ENCODE peak calls at places on chromosomes 6 and 20, in eight cellular contexts. One of them, this sample, is unnamed. For H3K79me2 and H3K36me3, the result is how much of the 10 kb centered on the place peaks cover.

GRCh38 chr20:8291873-8292272 is 159.8 kb downstream of the PLCB1 start:
- DNase-seq in neural progenitor cell: no peak
- DNase-seq in PC-3: no peak
- DNase-seq in mesendoderm: no peak
- DNase-seq in OCI-LY7: no peak
- DNase-seq in GM12878: no peak
- DNase-seq in PC-9: no peak
- DNase-seq in GM23248: peak
- DNase-seq in this sample: no peak

GRCh38 chr20:63893999-63894357 is 948 bp upstream of the DNAJC5 start:
- DNase-seq in GM23248: peak
- DNase-seq in OCI-LY7: no peak
- DNase-seq in PC-3: peak
- DNase-seq in GM12878: no peak
- DNase-seq in neural progenitor cell: peak
- DNase-seq in PC-9: no peak
- DNase-seq in mesendoderm: no peak
- DNase-seq in this sample: no peak

GRCh38 chr6:108106694-108107093 is 32.2 kb upstream of the OSTM1 start:
- DNase-seq in OCI-LY7: no peak
- DNase-seq in PC-3: no peak
- DNase-seq in PC-9: no peak
- DNase-seq in GM12878: no peak
- DNase-seq in mesendoderm: no peak
- DNase-seq in GM23248: no peak
- DNase-seq in neural progenitor cell: no peak
- DNase-seq in this sample: no peak

GRCh38 chr6:167826230-167827061 is at the start of gene AFDN:
- DNase-seq in OCI-LY7: peak
- DNase-seq in mesendoderm: peak
- DNase-seq in PC-3: peak
- DNase-seq in PC-9: no peak
- DNase-seq in GM12878: no peak
- DNase-seq in GM23248: peak
- DNase-seq in neural progenitor cell: peak
- DNase-seq in this sample: no peak

GRCh38 chr6:7543761-7544424 is 2.4 kb downstream of the DSP start:
- DNase-seq in GM12878: no peak
- DNase-seq in OCI-LY7: no peak
- DNase-seq in neural progenitor cell: peak
- DNase-seq in PC-9: no peak
- DNase-seq in GM23248: no peak
- DNase-seq in mesendoderm: peak
- DNase-seq in PC-3: peak
- DNase-seq in this sample: no peak

GRCh38 chr6:70413829-70414494 is 654 bp downstream of the FAM135A start:
- DNase-seq in PC-9: no peak
- DNase-seq in neural progenitor cell: peak
- DNase-seq in mesendoderm: peak
- DNase-seq in GM12878: no peak
- DNase-seq in GM23248: peak
- DNase-seq in OCI-LY7: peak
- DNase-seq in PC-3: peak
- DNase-seq in this sample: peak

GRCh38 chr6:2875840-2876207 is 27.3 kb downstream of the SERPINB9 start:
- DNase-seq in GM12878: no peak
- DNase-seq in neural progenitor cell: peak
- DNase-seq in PC-3: no peak
- DNase-seq in mesendoderm: peak
- DNase-seq in GM23248: peak
- DNase-seq in PC-9: no peak
- DNase-seq in OCI-LY7: peak
- DNase-seq in this sample: no peak

GRCh38 chr6:11161031-11161966 is 49.8 kb upstream of the ERVFRD-1 start:
- DNase-seq in GM12878: no peak
- DNase-seq in PC-9: no peak
- DNase-seq in neural progenitor cell: no peak
- DNase-seq in PC-3: peak
- DNase-seq in mesendoderm: no peak
- DNase-seq in OCI-LY7: no peak
- DNase-seq in GM23248: peak
- DNase-seq in this sample: no peak

GRCh38 chr6:129342243-129342642 is 367.7 kb downstream of the ARHGAP18 start:
- DNase-seq in OCI-LY7: no peak
- DNase-seq in mesendoderm: no peak
- DNase-seq in PC-3: no peak
- DNase-seq in GM23248: peak
- DNase-seq in PC-9: no peak
- DNase-seq in GM12878: no peak
- DNase-seq in neural progenitor cell: no peak
- DNase-seq in this sample: no peak

GRCh38 chr6:46706464-46706863 is 18.8 kb downstream of the TDRD6 start:
- DNase-seq in OCI-LY7: no peak
- DNase-seq in GM12878: no peak
- DNase-seq in GM23248: no peak
- DNase-seq in PC-9: no peak
- DNase-seq in neural progenitor cell: no peak
- DNase-seq in PC-3: no peak
- DNase-seq in mesendoderm: no peak
- DNase-seq in this sample: no peak

GRCh38 chr6:30883743-30884520 is at the start of gene DDR1:
- DNase-seq in OCI-LY7: peak
- DNase-seq in mesendoderm: peak
- DNase-seq in neural progenitor cell: peak
- DNase-seq in PC-3: peak
- DNase-seq in GM23248: peak
- DNase-seq in GM12878: no peak
- DNase-seq in PC-9: peak
- DNase-seq in this sample: peak

GRCh38 chr6:5995705-5996686 is 10.7 kb downstream of the NRN1 start:
- DNase-seq in GM23248: peak
- DNase-seq in PC-9: no peak
- DNase-seq in GM12878: no peak
- DNase-seq in OCI-LY7: no peak
- DNase-seq in neural progenitor cell: peak
- DNase-seq in PC-3: no peak
- DNase-seq in mesendoderm: peak
- DNase-seq in this sample: peak

GRCh38 chr6:53672232-53672631 is 6.7 kb upstream of the KLHL31 start:
- DNase-seq in mesendoderm: no peak
- DNase-seq in GM23248: no peak
- DNase-seq in OCI-LY7: no peak
- DNase-seq in PC-3: no peak
- DNase-seq in PC-9: no peak
- DNase-seq in neural progenitor cell: no peak
- DNase-seq in GM12878: no peak
- DNase-seq in this sample: no peak

GRCh38 chr20:59785118-59785959 is 148.1 kb downstream of the SYCP2 start:
- DNase-seq in OCI-LY7: no peak
- DNase-seq in PC-9: no peak
- DNase-seq in neural progenitor cell: no peak
- DNase-seq in GM12878: no peak
- DNase-seq in mesendoderm: no peak
- DNase-seq in PC-3: no peak
- DNase-seq in GM23248: no peak
- DNase-seq in this sample: no peak

GRCh38 chr6:40162074-40162473 is 227.8 kb upstream of the MOCS1 start:
- DNase-seq in GM23248: no peak
- DNase-seq in PC-9: no peak
- DNase-seq in GM12878: no peak
- DNase-seq in PC-3: no peak
- DNase-seq in mesendoderm: no peak
- DNase-seq in neural progenitor cell: no peak
- DNase-seq in OCI-LY7: no peak
- DNase-seq in this sample: no peak
- H3K79me2 ChIP-seq in GM23248: under half
- H3K79me2 ChIP-seq in PC-9: under half
- H3K79me2 ChIP-seq in GM12878: under half
- H3K79me2 ChIP-seq in PC-3: under half
- H3K79me2 ChIP-seq in mesendoderm: under half
- H3K79me2 ChIP-seq in neural progenitor cell: under half
- H3K79me2 ChIP-seq in OCI-LY7: under half
- H3K79me2 ChIP-seq in this sample: under half

DNA sequence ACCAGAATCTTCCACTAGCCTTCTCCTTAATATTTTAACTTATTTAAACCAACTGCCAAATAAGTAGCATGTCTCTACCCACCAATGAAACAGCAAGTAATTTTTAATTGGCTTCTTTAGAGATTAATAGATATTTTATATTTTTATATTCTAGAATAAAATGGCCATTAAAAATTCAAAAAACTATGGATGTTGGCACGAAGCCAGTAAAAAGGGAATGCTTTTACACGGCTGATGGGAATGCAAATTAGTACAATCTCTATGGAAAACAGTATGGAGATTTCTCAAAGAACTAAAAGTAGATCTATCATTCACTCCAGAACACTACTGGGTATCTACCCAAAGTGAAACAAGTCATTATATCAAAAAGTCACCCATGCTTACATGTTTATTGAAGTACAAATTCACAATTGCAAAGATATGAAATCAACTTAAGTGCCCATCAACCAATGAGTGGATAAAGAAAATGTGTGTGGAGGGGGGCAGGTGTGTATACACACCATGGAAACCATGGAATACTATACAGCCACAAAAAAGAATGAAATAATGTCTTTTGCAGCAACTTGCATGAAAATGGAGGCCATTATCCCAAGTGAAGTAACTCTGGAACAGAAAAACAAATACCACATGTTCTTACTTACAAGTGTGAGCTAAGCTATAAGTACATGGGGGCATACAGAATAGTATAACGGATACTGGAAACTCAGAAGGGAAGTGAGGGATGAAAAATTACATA is 15.1 kb downstream of the SHPRH start:
- DNase-seq in GM23248: no peak
- DNase-seq in GM12878: no peak
- DNase-seq in mesendoderm: no peak
- DNase-seq in PC-3: no peak
- DNase-seq in PC-9: no peak
- DNase-seq in neural progenitor cell: no peak
- DNase-seq in OCI-LY7: no peak
- DNase-seq in this sample: no peak
- H3K36me3 ChIP-seq in GM23248: half or more
- H3K36me3 ChIP-seq in GM12878: under half
- H3K36me3 ChIP-seq in mesendoderm: under half
- H3K36me3 ChIP-seq in PC-3: under half
- H3K36me3 ChIP-seq in PC-9: under half
- H3K36me3 ChIP-seq in neural progenitor cell: half or more
- H3K36me3 ChIP-seq in OCI-LY7: half or more
- H3K36me3 ChIP-seq in this sample: half or more

GRCh38 chr20:48818031-48818370 is 9.8 kb downstream of the PREX1 start:
- DNase-seq in GM12878: no peak
- DNase-seq in GM23248: no peak
- DNase-seq in PC-3: no peak
- DNase-seq in neural progenitor cell: no peak
- DNase-seq in mesendoderm: no peak
- DNase-seq in PC-9: no peak
- DNase-seq in OCI-LY7: peak
- DNase-seq in this sample: no peak

GRCh38 chr20:48819089-48819488 is 8.7 kb downstream of the PREX1 start:
- DNase-seq in PC-3: no peak
- DNase-seq in PC-9: no peak
- DNase-seq in GM12878: no peak
- DNase-seq in mesendoderm: no peak
- DNase-seq in OCI-LY7: no peak
- DNase-seq in GM23248: no peak
- DNase-seq in neural progenitor cell: no peak
- DNase-seq in this sample: no peak

GRCh38 chr20:48819813-48820648 is 7.8 kb downstream of the PREX1 start:
- DNase-seq in PC-3: no peak
- DNase-seq in mesendoderm: no peak
- DNase-seq in GM23248: no peak
- DNase-seq in OCI-LY7: peak
- DNase-seq in neural progenitor cell: no peak
- DNase-seq in GM12878: no peak
- DNase-seq in PC-9: no peak
- DNase-seq in this sample: no peak

GRCh38 chr20:48817367-48818030 is 10.3 kb downstream of the PREX1 start:
- DNase-seq in OCI-LY7: no peak
- DNase-seq in mesendoderm: no peak
- DNase-seq in GM23248: no peak
- DNase-seq in PC-3: no peak
- DNase-seq in neural progenitor cell: no peak
- DNase-seq in PC-9: no peak
- DNase-seq in GM12878: no peak
- DNase-seq in this sample: no peak

DNA sequence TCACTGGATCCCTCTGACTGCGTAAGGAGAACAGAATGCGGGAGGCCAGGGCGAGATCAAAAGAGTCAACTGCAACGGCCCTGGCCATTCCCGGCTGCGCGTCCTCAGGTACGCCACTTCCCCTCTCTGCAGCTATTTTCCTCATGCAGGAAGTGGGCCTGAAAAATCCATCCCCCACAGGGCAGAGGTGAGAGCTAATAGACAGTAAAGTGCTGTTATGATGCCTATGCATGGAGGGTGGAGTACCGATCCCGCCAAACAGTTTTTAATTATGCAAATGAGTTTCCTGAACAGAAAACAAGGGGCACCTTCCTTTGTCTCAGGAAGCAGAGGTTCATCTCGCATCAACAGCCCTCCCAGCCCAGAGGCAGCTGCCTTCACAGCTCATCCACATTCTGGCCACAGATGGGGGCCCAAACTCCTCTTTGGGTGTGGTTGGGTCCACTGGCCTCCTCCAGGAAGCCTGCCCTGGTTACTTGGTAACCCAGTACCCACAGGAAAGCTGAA is 9.3 kb downstream of the PREX1 start:
- DNase-seq in neural progenitor cell: no peak
- DNase-seq in PC-9: no peak
- DNase-seq in mesendoderm: no peak
- DNase-seq in GM12878: peak
- DNase-seq in PC-3: no peak
- DNase-seq in GM23248: no peak
- DNase-seq in OCI-LY7: peak
- DNase-seq in this sample: peak
- H3K4me2 ChIP-seq in neural progenitor cell: no peak
- H3K4me2 ChIP-seq in PC-9: no peak
- H3K4me2 ChIP-seq in mesendoderm: no peak
- H3K4me2 ChIP-seq in GM12878: peak
- H3K4me2 ChIP-seq in PC-3: no peak
- H3K4me2 ChIP-seq in GM23248: no peak
- H3K4me2 ChIP-seq in OCI-LY7: peak
- H3K4me2 ChIP-seq in this sample: no peak

DNA sequence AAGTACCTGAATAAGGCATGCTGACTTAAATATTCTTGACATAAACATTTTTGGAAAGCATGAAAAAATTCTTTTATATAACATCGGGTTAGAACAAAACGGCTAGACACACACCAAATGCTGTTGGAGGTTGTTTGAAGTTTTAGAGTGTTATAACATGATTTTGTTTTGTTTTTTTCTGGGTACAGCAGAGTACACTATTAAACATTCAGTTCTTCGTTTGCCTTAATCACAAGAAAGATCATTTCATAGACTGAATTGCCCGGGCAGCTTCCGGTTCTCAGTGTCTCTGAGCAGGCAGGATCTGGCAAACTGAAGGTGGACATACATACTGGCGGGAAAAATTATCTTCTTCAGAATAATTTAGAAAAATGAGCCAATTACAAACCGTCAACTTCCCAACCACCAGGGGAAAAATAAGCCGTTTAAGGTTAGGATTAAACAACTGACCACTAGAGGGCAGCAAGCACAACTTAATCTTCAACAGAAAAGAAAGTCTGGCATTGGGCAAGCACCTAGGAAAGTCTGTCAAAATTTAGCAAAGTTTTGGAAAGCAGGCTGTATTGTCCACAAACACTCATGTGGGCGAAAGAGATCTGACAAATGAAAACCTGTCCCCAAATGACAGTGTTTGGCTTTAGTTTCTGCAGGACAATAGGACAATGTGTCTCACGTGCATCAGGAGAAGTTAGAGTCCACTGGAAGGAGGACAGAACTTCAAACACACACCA is 15.0 kb downstream of the ZNF217 start:
- DNase-seq in GM23248: peak
- DNase-seq in mesendoderm: peak
- DNase-seq in neural progenitor cell: peak
- DNase-seq in OCI-LY7: peak
- DNase-seq in GM12878: peak
- DNase-seq in PC-3: peak
- DNase-seq in PC-9: peak
- DNase-seq in this sample: peak
- H3K79me2 ChIP-seq in GM23248: half or more
- H3K79me2 ChIP-seq in mesendoderm: half or more
- H3K79me2 ChIP-seq in neural progenitor cell: half or more
- H3K79me2 ChIP-seq in OCI-LY7: half or more
- H3K79me2 ChIP-seq in GM12878: half or more
- H3K79me2 ChIP-seq in PC-3: half or more
- H3K79me2 ChIP-seq in PC-9: half or more
- H3K79me2 ChIP-seq in this sample: half or more